ENCODE peak calls at places on chromosomes 4 and X, in four cellular contexts. J, E, B and A are unnamed samples.

GRCh38 chr4:83115000-83115399 is 471 bp upstream of the PLAC8 start:
- DNase-seq in J (no peak), B (no peak), E (peak), A (no peak)

GRCh38 chr4:109294468-109295020 is 7.9 kb downstream of the COL25A1 start:
- DNase-seq in E (no peak), J (no peak), B (no peak), A (no peak)

GRCh38 chrX:91414710-91415109 is 19.9 kb upstream of the PABPC5 start:
- DNase-seq in B (no peak), J (peak), E (peak), A (no peak)

GRCh38 chrX:30822068-30822671 is 66.9 kb downstream of the TAB3 start:
- DNase-seq in E (peak), J (peak), B (peak), A (peak)

GRCh38 chrX:70124678-70125077 is 8.6 kb upstream of the IGBP1 start:
- DNase-seq in E (no peak), B (no peak), J (no peak), A (no peak)

GRCh38 chrX:80765226-80765625 is 44.5 kb downstream of the BRWD3 start:
- DNase-seq in E (peak), B (no peak), J (no peak), A (no peak)

GRCh38 chr4:146545102-146545501 is 23.4 kb upstream of the SLC10A7 start:
- DNase-seq in E (peak), B (peak), J (peak), A (peak)

GRCh38 chrX:20414781-20415445 is 148.2 kb upstream of the RPS6KA3 start:
- DNase-seq in J (no peak), B (no peak), E (no peak), A (no peak)

GRCh38 chr4:3871881-3872833 is 106.0 kb downstream of the ADRA2C start:
- DNase-seq in E (peak), J (no peak), B (no peak), A (no peak)

GRCh38 chr4:170374770-170375169 is 285.0 kb upstream of the AADAT start:
- DNase-seq in B (peak), J (peak), E (peak), A (peak)

GRCh38 chrX:134669378-134670098 is 11.3 kb upstream of the PLAC1 start:
- DNase-seq in B (no peak), E (no peak), J (peak), A (no peak)

GRCh38 chr4:146417822-146418221 is 103.9 kb downstream of the SLC10A7 start:
- DNase-seq in B (no peak), J (no peak), E (no peak), A (no peak)

GRCh38 chr4:2923141-2923551 is 40.1 kb downstream of the NOP14 start:
- DNase-seq in J (no peak), E (no peak), B (no peak), A (no peak)

GRCh38 chr4:76035146-76035545 is 724 bp downstream of the CXCL11 start:
- DNase-seq in B (no peak), E (no peak), J (no peak), A (no peak)

GRCh38 chrX:54826598-54826997 is 19.1 kb downstream of the MAGED2 start:
- DNase-seq in E (no peak), B (no peak), J (no peak), A (no peak)

GRCh38 chrX:118536687-118537461 is 41.3 kb downstream of the DOCK11 start:
- DNase-seq in E (peak), J (no peak), B (peak), A (peak)

GRCh38 chrX:50988649-50989048 is 78.1 kb downstream of the BMP15 start:
- DNase-seq in B (peak), E (peak), J (peak), A (peak)

GRCh38 chr4:186554890-186555827 is at the start of gene MTNR1A:
- DNase-seq in E (peak), B (no peak), J (peak), A (no peak)

GRCh38 chr4:183297675-183298074 is 22.4 kb downstream of the CLDN22 start:
- DNase-seq in E (no peak), J (no peak), B (no peak), A (no peak)

GRCh38 chrX:769796-770195 is 139.2 kb downstream of the SHOX start:
- DNase-seq in J (no peak), E (peak), B (no peak), A (peak)

GRCh38 chrX:12141511-12141910 is 3.2 kb downstream of the FRMPD4 start:
- DNase-seq in J (no peak), B (no peak), E (no peak), A (no peak)

GRCh38 chrX:153635788-153636668 is 11.0 kb upstream of the DUSP9 start:
- DNase-seq in B (peak), J (peak), E (peak), A (peak)

GRCh38 chr4:2964077-2964471 is 703 bp downstream of the GRK4 start:
- DNase-seq in J (no peak), B (no peak), E (no peak), A (no peak)

GRCh38 chr4:26048378-26048882 is 134.4 kb downstream of the SMIM20 start:
- DNase-seq in B (no peak), E (no peak), J (peak), A (no peak)

GRCh38 chr4:140790765-140791164 is 34.6 kb upstream of the TBC1D9 start:
- DNase-seq in E (no peak), B (peak), J (no peak), A (peak)

GRCh38 chr4:69727924-69728323 is 32.5 kb downstream of the SULT1B1 start:
- DNase-seq in B (no peak), E (no peak), J (no peak), A (no peak)

GRCh38 chr4:56976283-56976877 is 1.0 kb downstream of the NOA1 start:
- DNase-seq in E (peak), B (peak), J (no peak), A (peak)

GRCh38 chr4:123352240-123352945 is 44.2 kb upstream of the SPRY1 start:
- DNase-seq in B (no peak), E (no peak), J (no peak), A (peak)

GRCh38 chr4:3745886-3746656 is 20.1 kb upstream of the ADRA2C start:
- DNase-seq in J (no peak), B (peak), E (no peak), A (no peak)

GRCh38 chr4:184417802-184418511 is 56.4 kb downstream of the IRF2 start:
- DNase-seq in B (peak), J (peak), E (no peak), A (no peak)

GRCh38 chr4:85968945-85969830 is 390.7 kb downstream of the MAPK10 start:
- DNase-seq in E (peak), J (peak), B (peak), A (peak)

GRCh38 chr4:4625488-4625887 is 83.6 kb upstream of the STX18 start:
- DNase-seq in E (no peak), J (no peak), B (no peak), A (no peak)

GRCh38 chr4:33746979-33747378 is 2497.3 kb downstream of the ARAP2 start:
- DNase-seq in J (no peak), B (peak), E (no peak), A (no peak)

GRCh38 chrX:119624951-119625668 is 18.9 kb upstream of the NKRF start:
- DNase-seq in B (peak), J (no peak), E (no peak), A (no peak)

GRCh38 chr4:12975511-12975910 is 508.6 kb downstream of the RAB28 start:
- DNase-seq in B (no peak), J (no peak), E (no peak), A (no peak)

GRCh38 chr4:37803348-37803973 is 23.0 kb upstream of the PGM2 start:
- DNase-seq in E (peak), B (peak), J (peak), A (peak)

GRCh38 chr4:37722000-37722638 is 35.9 kb upstream of the RELL1 start:
- DNase-seq in J (peak), B (no peak), E (no peak), A (no peak)

DNA sequence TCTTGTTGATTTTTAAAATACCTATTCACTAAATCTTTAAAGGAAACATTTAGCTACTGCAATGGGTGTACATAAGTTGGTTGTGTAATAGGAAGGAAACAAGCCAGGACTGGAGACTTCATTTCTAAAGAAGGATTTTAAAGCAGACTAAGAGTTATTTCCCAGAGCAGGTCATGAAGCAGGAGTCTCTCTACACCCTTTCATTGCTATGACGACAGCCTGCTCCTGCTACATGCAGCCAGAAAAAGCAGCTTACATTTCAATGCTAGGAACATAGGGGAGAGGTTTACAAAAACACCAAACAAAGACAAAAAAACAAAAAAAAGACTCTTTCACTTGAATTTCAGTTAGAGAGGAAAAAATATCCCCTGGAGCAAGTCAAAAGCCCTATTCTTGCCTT is 3.5 kb downstream of the SPARCL1 start:
- DNase-seq in B (no peak), E (no peak), J (peak), A (no peak)
- H3K27ac ChIP-seq in B (no peak), E (no peak), J (peak), A (no peak)

GRCh38 chr4:66294626-66295025 is 624.3 kb upstream of the EPHA5 start:
- DNase-seq in B (no peak), J (no peak), E (no peak), A (no peak)
- TF ChIP-seq EZH2phosphoT487 in B (no peak), J (no peak), E (no peak), A (no peak)

GRCh38 chr4:27701563-27701962 is 840.9 kb downstream of the STIM2 start:
- DNase-seq in J (no peak), E (no peak), B (no peak), A (no peak)

GRCh38 chr4:27703771-27704170 is 843.1 kb downstream of the STIM2 start:
- DNase-seq in B (no peak), E (no peak), J (no peak), A (no peak)

DNA sequence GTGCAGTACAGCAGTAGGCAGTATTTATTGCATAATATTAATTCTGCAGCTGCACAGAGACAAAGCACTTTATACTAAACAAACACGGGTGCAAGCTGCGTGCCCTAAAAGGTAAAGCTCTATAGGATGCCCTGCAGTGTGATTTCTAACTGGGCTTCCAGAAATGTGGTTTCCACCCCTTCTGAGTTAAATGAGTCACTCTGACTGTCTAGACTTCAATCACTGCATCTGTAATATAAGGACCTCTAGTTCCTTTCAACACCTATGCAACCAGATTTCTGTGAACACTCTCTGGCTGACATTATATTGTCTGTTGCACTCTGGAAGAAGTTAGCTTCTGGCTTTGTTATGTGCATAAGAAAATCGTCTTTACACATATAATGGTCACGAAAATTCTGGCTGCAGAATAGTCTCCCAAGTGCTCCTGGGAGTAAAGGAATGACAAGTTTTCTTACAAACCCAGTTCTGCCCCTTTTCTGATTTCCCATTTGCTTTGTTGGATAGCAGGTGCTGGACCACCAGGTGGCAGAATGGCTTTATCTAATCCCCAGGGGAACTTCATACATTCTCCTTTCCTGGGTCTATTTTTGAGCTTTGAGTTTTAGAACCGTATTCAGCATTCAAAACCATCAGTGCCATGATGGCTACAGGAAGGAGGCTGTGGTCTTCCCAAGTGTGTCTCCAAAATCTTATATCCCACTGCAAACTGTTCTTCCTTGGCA is 842.2 kb downstream of the STIM2 start:
- DNase-seq in J (peak), B (peak), E (peak), A (peak)
- TF ChIP-seq CTCF in J (peak), B (peak), E (peak), A (peak)

GRCh38 chr4:113147498-113148231 is 98.2 kb downstream of the ANK2 start:
- DNase-seq in J (peak), B (no peak), E (no peak), A (no peak)
- H3K27ac ChIP-seq in J (peak), B (peak), E (no peak), A (no peak)

GRCh38 chr4:89497517-89498308 is 190.1 kb upstream of the GPRIN3 start:
- DNase-seq in J (no peak), B (no peak), E (no peak), A (no peak)
- TF ChIP-seq EZH2phosphoT487 in J (no peak), B (no peak), E (no peak), A (no peak)